ENCODE peak calls at places on chromosomes 6 and 20, in seven cellular contexts. One of them, this sample, is unnamed.

GRCh38 chr6:137709424-137710281 is 157.4 kb upstream of the TNFAIP3 start:
- DNase-seq in spleen: no peak
- DNase-seq in Right ventricle myocardium superior: no peak
- DNase-seq in stimulated activated CD8-positive, alpha-beta memory T cell treated with anti-CD3 and anti-CD28 coated beads, Interleukin-7, amount 100 ng/mL, for 24 hours: no peak
- DNase-seq in T follicular helper cell: no peak
- DNase-seq in activated CD4-positive, alpha-beta T cell treated with anti-CD3 and anti-CD28 coated beads, Interleukin-2, amount 50 U/mL, for 4 hours: no peak
- DNase-seq in lung microvascular endothelial cell: no peak
- DNase-seq in this sample: no peak

GRCh38 chr6:144749263-144749662 is 464.1 kb downstream of the UTRN start:
- DNase-seq in spleen: no peak
- DNase-seq in Right ventricle myocardium superior: no peak
- DNase-seq in lung microvascular endothelial cell: no peak
- DNase-seq in stimulated activated CD8-positive, alpha-beta memory T cell treated with anti-CD3 and anti-CD28 coated beads, Interleukin-7, amount 100 ng/mL, for 24 hours: no peak
- DNase-seq in T follicular helper cell: no peak
- DNase-seq in activated CD4-positive, alpha-beta T cell treated with anti-CD3 and anti-CD28 coated beads, Interleukin-2, amount 50 U/mL, for 4 hours: no peak
- DNase-seq in this sample: no peak

GRCh38 chr20:36128463-36129176 is 25.9 kb upstream of the EPB41L1 start:
- DNase-seq in activated CD4-positive, alpha-beta T cell treated with anti-CD3 and anti-CD28 coated beads, Interleukin-2, amount 50 U/mL, for 4 hours: no peak
- DNase-seq in stimulated activated CD8-positive, alpha-beta memory T cell treated with anti-CD3 and anti-CD28 coated beads, Interleukin-7, amount 100 ng/mL, for 24 hours: no peak
- DNase-seq in lung microvascular endothelial cell: no peak
- DNase-seq in spleen: no peak
- DNase-seq in T follicular helper cell: no peak
- DNase-seq in Right ventricle myocardium superior: no peak
- DNase-seq in this sample: no peak

GRCh38 chr6:148851683-148852556 is 105.1 kb downstream of the UST start:
- DNase-seq in lung microvascular endothelial cell: no peak
- DNase-seq in activated CD4-positive, alpha-beta T cell treated with anti-CD3 and anti-CD28 coated beads, Interleukin-2, amount 50 U/mL, for 4 hours: no peak
- DNase-seq in stimulated activated CD8-positive, alpha-beta memory T cell treated with anti-CD3 and anti-CD28 coated beads, Interleukin-7, amount 100 ng/mL, for 24 hours: no peak
- DNase-seq in spleen: no peak
- DNase-seq in T follicular helper cell: no peak
- DNase-seq in Right ventricle myocardium superior: no peak
- DNase-seq in this sample: no peak

GRCh38 chr6:2196079-2196679 is 49.2 kb downstream of the GMDS start:
- DNase-seq in stimulated activated CD8-positive, alpha-beta memory T cell treated with anti-CD3 and anti-CD28 coated beads, Interleukin-7, amount 100 ng/mL, for 24 hours: no peak
- DNase-seq in T follicular helper cell: peak
- DNase-seq in activated CD4-positive, alpha-beta T cell treated with anti-CD3 and anti-CD28 coated beads, Interleukin-2, amount 50 U/mL, for 4 hours: peak
- DNase-seq in lung microvascular endothelial cell: peak
- DNase-seq in Right ventricle myocardium superior: no peak
- DNase-seq in spleen: no peak
- DNase-seq in this sample: peak

GRCh38 chr6:20403766-20404640 is 2.3 kb downstream of the E2F3 start:
- DNase-seq in lung microvascular endothelial cell: peak
- DNase-seq in Right ventricle myocardium superior: peak
- DNase-seq in stimulated activated CD8-positive, alpha-beta memory T cell treated with anti-CD3 and anti-CD28 coated beads, Interleukin-7, amount 100 ng/mL, for 24 hours: peak
- DNase-seq in T follicular helper cell: peak
- DNase-seq in spleen: no peak
- DNase-seq in activated CD4-positive, alpha-beta T cell treated with anti-CD3 and anti-CD28 coated beads, Interleukin-2, amount 50 U/mL, for 4 hours: peak
- DNase-seq in this sample: no peak

GRCh38 chr20:38162149-38162548 is 2.9 kb downstream of the TGM2 start:
- DNase-seq in T follicular helper cell: no peak
- DNase-seq in spleen: no peak
- DNase-seq in activated CD4-positive, alpha-beta T cell treated with anti-CD3 and anti-CD28 coated beads, Interleukin-2, amount 50 U/mL, for 4 hours: no peak
- DNase-seq in lung microvascular endothelial cell: no peak
- DNase-seq in Right ventricle myocardium superior: no peak
- DNase-seq in stimulated activated CD8-positive, alpha-beta memory T cell treated with anti-CD3 and anti-CD28 coated beads, Interleukin-7, amount 100 ng/mL, for 24 hours: no peak
- DNase-seq in this sample: no peak

GRCh38 chr6:151422981-151423380 is 28.9 kb downstream of the RMND1 start:
- DNase-seq in Right ventricle myocardium superior: no peak
- DNase-seq in stimulated activated CD8-positive, alpha-beta memory T cell treated with anti-CD3 and anti-CD28 coated beads, Interleukin-7, amount 100 ng/mL, for 24 hours: no peak
- DNase-seq in activated CD4-positive, alpha-beta T cell treated with anti-CD3 and anti-CD28 coated beads, Interleukin-2, amount 50 U/mL, for 4 hours: no peak
- DNase-seq in spleen: no peak
- DNase-seq in lung microvascular endothelial cell: peak
- DNase-seq in T follicular helper cell: no peak
- DNase-seq in this sample: no peak

GRCh38 chr6:35905141-35905785 is 15.6 kb downstream of the SRPK1 start:
- DNase-seq in Right ventricle myocardium superior: no peak
- DNase-seq in activated CD4-positive, alpha-beta T cell treated with anti-CD3 and anti-CD28 coated beads, Interleukin-2, amount 50 U/mL, for 4 hours: no peak
- DNase-seq in T follicular helper cell: no peak
- DNase-seq in stimulated activated CD8-positive, alpha-beta memory T cell treated with anti-CD3 and anti-CD28 coated beads, Interleukin-7, amount 100 ng/mL, for 24 hours: no peak
- DNase-seq in lung microvascular endothelial cell: no peak
- DNase-seq in spleen: no peak
- DNase-seq in this sample: no peak

GRCh38 chr20:25369971-25370370 is 20.7 kb downstream of the ABHD12 start:
- DNase-seq in spleen: no peak
- DNase-seq in activated CD4-positive, alpha-beta T cell treated with anti-CD3 and anti-CD28 coated beads, Interleukin-2, amount 50 U/mL, for 4 hours: no peak
- DNase-seq in stimulated activated CD8-positive, alpha-beta memory T cell treated with anti-CD3 and anti-CD28 coated beads, Interleukin-7, amount 100 ng/mL, for 24 hours: no peak
- DNase-seq in Right ventricle myocardium superior: no peak
- DNase-seq in lung microvascular endothelial cell: no peak
- DNase-seq in T follicular helper cell: no peak
- DNase-seq in this sample: no peak

GRCh38 chr6:4636881-4637224 is 139.4 kb upstream of the CDYL start:
- DNase-seq in T follicular helper cell: no peak
- DNase-seq in lung microvascular endothelial cell: no peak
- DNase-seq in spleen: no peak
- DNase-seq in stimulated activated CD8-positive, alpha-beta memory T cell treated with anti-CD3 and anti-CD28 coated beads, Interleukin-7, amount 100 ng/mL, for 24 hours: no peak
- DNase-seq in activated CD4-positive, alpha-beta T cell treated with anti-CD3 and anti-CD28 coated beads, Interleukin-2, amount 50 U/mL, for 4 hours: no peak
- DNase-seq in Right ventricle myocardium superior: no peak
- DNase-seq in this sample: no peak

GRCh38 chr6:123811378-123811777 is 7.7 kb downstream of the NKAIN2 start:
- DNase-seq in activated CD4-positive, alpha-beta T cell treated with anti-CD3 and anti-CD28 coated beads, Interleukin-2, amount 50 U/mL, for 4 hours: no peak
- DNase-seq in spleen: no peak
- DNase-seq in Right ventricle myocardium superior: no peak
- DNase-seq in lung microvascular endothelial cell: no peak
- DNase-seq in stimulated activated CD8-positive, alpha-beta memory T cell treated with anti-CD3 and anti-CD28 coated beads, Interleukin-7, amount 100 ng/mL, for 24 hours: no peak
- DNase-seq in T follicular helper cell: no peak
- DNase-seq in this sample: no peak

GRCh38 chr20:9301129-9302072 is 213.0 kb upstream of the LAMP5 start:
- DNase-seq in stimulated activated CD8-positive, alpha-beta memory T cell treated with anti-CD3 and anti-CD28 coated beads, Interleukin-7, amount 100 ng/mL, for 24 hours: no peak
- DNase-seq in lung microvascular endothelial cell: peak
- DNase-seq in T follicular helper cell: no peak
- DNase-seq in spleen: no peak
- DNase-seq in activated CD4-positive, alpha-beta T cell treated with anti-CD3 and anti-CD28 coated beads, Interleukin-2, amount 50 U/mL, for 4 hours: no peak
- DNase-seq in Right ventricle myocardium superior: no peak
- DNase-seq in this sample: peak

GRCh38 chr6:42368156-42368555 is 83.6 kb downstream of the TRERF1 start:
- DNase-seq in activated CD4-positive, alpha-beta T cell treated with anti-CD3 and anti-CD28 coated beads, Interleukin-2, amount 50 U/mL, for 4 hours: peak
- DNase-seq in T follicular helper cell: peak
- DNase-seq in stimulated activated CD8-positive, alpha-beta memory T cell treated with anti-CD3 and anti-CD28 coated beads, Interleukin-7, amount 100 ng/mL, for 24 hours: no peak
- DNase-seq in Right ventricle myocardium superior: no peak
- DNase-seq in spleen: no peak
- DNase-seq in lung microvascular endothelial cell: no peak
- DNase-seq in this sample: no peak

GRCh38 chr6:64691069-64691468 is 1016.0 kb downstream of the EYS start:
- DNase-seq in lung microvascular endothelial cell: no peak
- DNase-seq in spleen: no peak
- DNase-seq in Right ventricle myocardium superior: no peak
- DNase-seq in activated CD4-positive, alpha-beta T cell treated with anti-CD3 and anti-CD28 coated beads, Interleukin-2, amount 50 U/mL, for 4 hours: no peak
- DNase-seq in T follicular helper cell: no peak
- DNase-seq in stimulated activated CD8-positive, alpha-beta memory T cell treated with anti-CD3 and anti-CD28 coated beads, Interleukin-7, amount 100 ng/mL, for 24 hours: no peak
- DNase-seq in this sample: no peak

GRCh38 chr20:24653306-24653705 is 183.9 kb downstream of the SYNDIG1 start:
- DNase-seq in Right ventricle myocardium superior: no peak
- DNase-seq in stimulated activated CD8-positive, alpha-beta memory T cell treated with anti-CD3 and anti-CD28 coated beads, Interleukin-7, amount 100 ng/mL, for 24 hours: no peak
- DNase-seq in lung microvascular endothelial cell: no peak
- DNase-seq in T follicular helper cell: no peak
- DNase-seq in spleen: peak
- DNase-seq in activated CD4-positive, alpha-beta T cell treated with anti-CD3 and anti-CD28 coated beads, Interleukin-2, amount 50 U/mL, for 4 hours: no peak
- DNase-seq in this sample: no peak

GRCh38 chr6:18467741-18468140 is 80.6 kb downstream of the RNF144B start:
- DNase-seq in spleen: no peak
- DNase-seq in lung microvascular endothelial cell: no peak
- DNase-seq in activated CD4-positive, alpha-beta T cell treated with anti-CD3 and anti-CD28 coated beads, Interleukin-2, amount 50 U/mL, for 4 hours: no peak
- DNase-seq in Right ventricle myocardium superior: no peak
- DNase-seq in T follicular helper cell: no peak
- DNase-seq in stimulated activated CD8-positive, alpha-beta memory T cell treated with anti-CD3 and anti-CD28 coated beads, Interleukin-7, amount 100 ng/mL, for 24 hours: no peak
- DNase-seq in this sample: no peak

GRCh38 chr6:169271158-169271936 is 17.7 kb upstream of the THBS2 start:
- DNase-seq in Right ventricle myocardium superior: no peak
- DNase-seq in stimulated activated CD8-positive, alpha-beta memory T cell treated with anti-CD3 and anti-CD28 coated beads, Interleukin-7, amount 100 ng/mL, for 24 hours: no peak
- DNase-seq in spleen: peak
- DNase-seq in activated CD4-positive, alpha-beta T cell treated with anti-CD3 and anti-CD28 coated beads, Interleukin-2, amount 50 U/mL, for 4 hours: no peak
- DNase-seq in T follicular helper cell: no peak
- DNase-seq in lung microvascular endothelial cell: no peak
- DNase-seq in this sample: no peak

GRCh38 chr6:127188752-127189151 is 70.3 kb downstream of the RSPO3 start:
- DNase-seq in activated CD4-positive, alpha-beta T cell treated with anti-CD3 and anti-CD28 coated beads, Interleukin-2, amount 50 U/mL, for 4 hours: no peak
- DNase-seq in T follicular helper cell: no peak
- DNase-seq in lung microvascular endothelial cell: no peak
- DNase-seq in Right ventricle myocardium superior: no peak
- DNase-seq in stimulated activated CD8-positive, alpha-beta memory T cell treated with anti-CD3 and anti-CD28 coated beads, Interleukin-7, amount 100 ng/mL, for 24 hours: no peak
- DNase-seq in spleen: no peak
- DNase-seq in this sample: no peak

This sample was measured in heart left ventricle.